ENCODE peak calls at places on chromosomes 5 and 9, in six cellular contexts. Y, B, A, M, H and W are unnamed samples.

GRCh38 chr5:126562823-126563222 is 32.2 kb downstream of the ALDH7A1 start:
- DNase-seq in H (no peak), Y (no peak), A (no peak), B (no peak), M (no peak), W (no peak)

GRCh38 chr5:142769793-142770649 is at the start of gene ARHGAP26:
- DNase-seq in H (peak; percentile 98), M (peak; percentile 99), Y (peak; percentile 98), B (peak; percentile 93), A (peak; percentile 96), W (peak; percentile 98)

GRCh38 chr9:4114569-4115505 is 185.0 kb downstream of the GLIS3 start:
- DNase-seq in Y (no peak), A (no peak), H (no peak), M (no peak), B (no peak), W (no peak)

GRCh38 chr5:149854881-149855280 is 89.7 kb downstream of the PDE6A start:
- DNase-seq in H (no peak), M (no peak), Y (no peak), A (no peak), B (no peak), W (no peak)

GRCh38 chr5:139514486-139514856 is 31.9 kb upstream of the STING1 start:
- DNase-seq in B (no peak), A (no peak), Y (no peak), H (no peak), M (no peak), W (no peak)

GRCh38 chr9:13139641-13140171 is 139.8 kb downstream of the MPDZ start:
- DNase-seq in B (peak; percentile 3), Y (no peak), H (no peak), A (no peak), M (no peak), W (no peak)

GRCh38 chr5:115184780-115185179 is 15.1 kb upstream of the TRIM36 start:
- DNase-seq in H (no peak), Y (no peak), B (no peak), M (no peak), A (no peak), W (no peak)

GRCh38 chr5:101995585-101995984 is 300.5 kb downstream of the SLCO4C1 start:
- DNase-seq in Y (no peak), A (no peak), B (no peak), H (no peak), M (no peak), W (no peak)

GRCh38 chr9:125767349-125767748 is 20.2 kb downstream of the PBX3 start:
- DNase-seq in H (no peak), M (no peak), A (no peak), B (no peak), Y (no peak), W (no peak)

GRCh38 chr9:131281119-131281965 is 5.0 kb upstream of the FAM78A start:
- DNase-seq in B (no peak), Y (no peak), A (no peak), M (no peak), H (no peak), W (no peak)

GRCh38 chr9:5971740-5972139 is 43.7 kb downstream of the RANBP6 start:
- DNase-seq in A (no peak), H (no peak), B (no peak), Y (no peak), M (no peak), W (no peak)

GRCh38 chr9:95074632-95075269 is 242.8 kb downstream of the FANCC start:
- DNase-seq in H (no peak), Y (peak; percentile 28), A (no peak), M (peak; percentile 57), B (no peak), W (peak; percentile 52)

GRCh38 chr5:18797241-18797640 is 1163.0 kb downstream of the TAF11L14 start:
- DNase-seq in M (no peak), A (no peak), B (no peak), H (no peak), Y (no peak), W (no peak)

GRCh38 chr5:82182662-82183061 is 95.5 kb downstream of the RPS23 start:
- DNase-seq in Y (no peak), B (no peak), M (no peak), H (no peak), A (no peak), W (no peak)

GRCh38 chr9:5452286-5452609 is 1.9 kb downstream of the CD274 start:
- DNase-seq in A (no peak), B (no peak), M (no peak), Y (no peak), H (no peak), W (no peak)

GRCh38 chr5:104344809-104345512 is 782.4 kb upstream of the NUDT12 start:
- DNase-seq in Y (no peak), H (no peak), B (peak; percentile 3), A (no peak), M (no peak), W (no peak)

GRCh38 chr9:36793277-36793676 is 220.6 kb downstream of the MELK start:
- DNase-seq in M (no peak), Y (no peak), A (peak; percentile 41), H (no peak), B (no peak), W (no peak)

GRCh38 chr5:52491829-52492217 is 295.9 kb upstream of the ITGA1 start:
- DNase-seq in A (no peak), Y (no peak), H (no peak), B (no peak), M (no peak), W (no peak)

GRCh38 chr9:89534464-89534863 is 36.6 kb upstream of the SEMA4D start:
- DNase-seq in Y (no peak), H (no peak), A (no peak), M (no peak), B (no peak), W (no peak)

GRCh38 chr5:1786621-1787471 is 12.8 kb downstream of the MRPL36 start:
- DNase-seq in M (peak; percentile 41), B (no peak), A (no peak), H (no peak), Y (no peak), W (no peak)

GRCh38 chr9:97983524-97984187 is 515 bp downstream of the ANP32B start:
- DNase-seq in B (no peak), H (peak; percentile 68), Y (peak; percentile 59), A (peak; percentile 71), M (peak; percentile 80), W (peak; percentile 93)

GRCh38 chr5:34648522-34649158 is 7.5 kb upstream of the RAI14 start:
- DNase-seq in A (no peak), Y (no peak), H (no peak), B (no peak), M (no peak), W (no peak)

GRCh38 chr5:172770374-172770674 is 671 bp downstream of the DUSP1 start:
- DNase-seq in Y (no peak), M (no peak), B (no peak), H (no peak), A (no peak), W (no peak)

GRCh38 chr5:172771439-172772111 is 580 bp upstream of the DUSP1 start:
- DNase-seq in M (no peak), H (no peak), B (no peak), Y (no peak), A (no peak), W (no peak)

GRCh38 chr5:172769598-172770373 is 1.2 kb downstream of the DUSP1 start:
- DNase-seq in Y (no peak), H (peak; percentile 46), M (peak; percentile 84), A (no peak), B (no peak), W (peak; percentile 39)

GRCh38 chr5:172772112-172772906 is 1.3 kb upstream of the DUSP1 start:
- DNase-seq in Y (peak; percentile 95), H (peak; percentile 95), B (peak; percentile 92), A (peak; percentile 65), M (peak; percentile 98), W (peak; percentile 98)

DNA sequence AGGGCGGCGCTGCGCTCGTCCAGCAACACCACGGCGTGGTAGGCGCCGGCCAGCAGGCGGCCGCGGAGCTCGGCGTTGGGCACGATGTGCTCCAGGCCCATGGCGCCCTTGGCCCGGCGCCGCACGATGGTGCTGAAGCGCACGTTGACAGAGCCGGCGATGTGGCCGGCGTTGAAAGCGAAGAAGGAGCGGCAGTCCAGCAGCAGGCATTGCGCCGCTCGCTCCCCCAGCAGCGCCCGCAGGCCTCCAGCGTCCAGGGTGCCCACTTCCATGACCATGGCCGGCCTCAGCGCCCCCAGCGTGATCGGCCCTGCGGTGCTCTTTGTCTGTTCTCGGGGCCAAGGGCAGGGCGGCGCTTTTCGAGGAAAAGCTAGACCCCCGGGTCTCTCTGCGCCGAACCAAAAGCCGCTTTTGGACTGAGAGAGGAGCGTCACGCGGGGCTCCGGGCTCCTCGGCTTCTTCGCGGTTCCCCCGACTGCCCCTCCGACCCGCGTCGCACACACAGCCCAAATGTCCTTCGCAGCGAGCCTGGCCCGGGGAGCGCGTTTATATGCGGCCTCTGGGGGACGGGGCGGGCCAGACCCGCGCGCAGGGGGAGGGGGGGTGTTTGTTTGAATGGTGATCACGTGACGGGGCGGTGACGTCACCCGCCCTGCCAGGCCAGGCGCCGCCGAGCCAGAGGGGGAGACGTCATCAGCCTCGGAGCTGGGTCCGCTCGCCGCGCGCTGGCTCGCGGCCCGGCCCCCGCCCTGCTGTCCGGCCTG is at the start of gene DUSP1:
- DNase-seq in Y (peak; percentile 100), B (peak; percentile 88), M (peak; percentile 100), H (peak; percentile 99), A (peak; percentile 97), W (peak; percentile 99)
- TF ChIP-seq EP300 in Y (peak; percentile 40), B (no peak), M (peak; percentile 90), H (peak; percentile 59), A (peak; percentile 10), W (peak; percentile 20)

GRCh38 chr9:136377351-136378170 is 4.1 kb upstream of the CARD9 start:
- DNase-seq in A (no peak), Y (no peak), M (no peak), H (no peak), B (no peak), W (no peak)
- TF ChIP-seq POLR2A in A (no peak), Y (no peak), M (no peak), H (no peak), B (no peak), W (no peak)

GRCh38 chr5:44997506-44997905 is 188.8 kb downstream of the MRPS30 start:
- DNase-seq in B (no peak), H (no peak), Y (no peak), M (no peak), A (no peak), W (no peak)

GRCh38 chr5:44987026-44987425 is 178.3 kb downstream of the MRPS30 start:
- DNase-seq in Y (no peak), B (no peak), A (no peak), H (no peak), M (no peak), W (no peak)

GRCh38 chr5:44993286-44993685 is 184.5 kb downstream of the MRPS30 start:
- DNase-seq in H (no peak), A (no peak), B (no peak), M (no peak), Y (no peak), W (no peak)

GRCh38 chr5:44991693-44992092 is 182.9 kb downstream of the MRPS30 start:
- DNase-seq in B (no peak), H (no peak), Y (no peak), A (no peak), M (no peak), W (no peak)
- TF ChIP-seq POLR2AphosphoS5 in B (no peak), H (no peak), Y (no peak), A (no peak), M (no peak), W (no peak)

GRCh38 chr9:113056191-113057106 is at the start of gene ZFP37:
- DNase-seq in M (peak; percentile 98), A (peak; percentile 78), H (peak; percentile 90), Y (peak; percentile 87), B (peak; percentile 89), W (peak; percentile 88)
- TF ChIP-seq EP300 in M (no peak), A (no peak), H (no peak), Y (no peak), B (no peak), W (no peak)